ENCODE peak calls at places on chromosomes 6 and 20, in five cellular contexts. One of them, this sample, is unnamed.

GRCh38 chr6:170101281-170102035 is 189.4 kb downstream of the DLL1 start:
- DNase-seq in A549: no peak
- DNase-seq in suprapubic skin: peak
- DNase-seq in IMR-90: no peak
- DNase-seq in transverse colon: peak
- DNase-seq in this sample: no peak

GRCh38 chr6:138722425-138723371 is 50.9 kb upstream of the CCDC28A start:
- DNase-seq in A549: no peak
- DNase-seq in transverse colon: no peak
- DNase-seq in suprapubic skin: no peak
- DNase-seq in IMR-90: peak
- DNase-seq in this sample: no peak

GRCh38 chr6:70124882-70125535 is 177.9 kb downstream of the COL9A1 start:
- DNase-seq in suprapubic skin: no peak
- DNase-seq in transverse colon: peak
- DNase-seq in A549: no peak
- DNase-seq in IMR-90: peak
- DNase-seq in this sample: no peak

GRCh38 chr20:52267418-52267817 is 75.8 kb upstream of the ZFP64 start:
- DNase-seq in suprapubic skin: no peak
- DNase-seq in A549: no peak
- DNase-seq in transverse colon: no peak
- DNase-seq in IMR-90: no peak
- DNase-seq in this sample: no peak

GRCh38 chr6:87174078-87174579 is 18.8 kb downstream of the ZNF292 start:
- DNase-seq in transverse colon: no peak
- DNase-seq in A549: no peak
- DNase-seq in IMR-90: no peak
- DNase-seq in suprapubic skin: no peak
- DNase-seq in this sample: no peak

GRCh38 chr6:158029668-158030230 is 48.1 kb downstream of the SYNJ2 start:
- DNase-seq in suprapubic skin: no peak
- DNase-seq in IMR-90: no peak
- DNase-seq in transverse colon: no peak
- DNase-seq in A549: no peak
- DNase-seq in this sample: no peak

GRCh38 chr6:62652692-62653328 is 366.8 kb upstream of the KHDRBS2 start:
- DNase-seq in suprapubic skin: no peak
- DNase-seq in A549: no peak
- DNase-seq in IMR-90: peak
- DNase-seq in transverse colon: no peak
- DNase-seq in this sample: peak

GRCh38 chr6:88662163-88662580 is 301.2 kb downstream of the RNGTT start:
- DNase-seq in transverse colon: no peak
- DNase-seq in A549: no peak
- DNase-seq in suprapubic skin: no peak
- DNase-seq in IMR-90: no peak
- DNase-seq in this sample: no peak

GRCh38 chr6:89940225-89941027 is 46.2 kb downstream of the GJA10 start:
- DNase-seq in IMR-90: peak
- DNase-seq in transverse colon: peak
- DNase-seq in suprapubic skin: no peak
- DNase-seq in A549: peak
- DNase-seq in this sample: peak

GRCh38 chr6:8245736-8246135 is 143.4 kb upstream of the EEF1E1 start:
- DNase-seq in suprapubic skin: no peak
- DNase-seq in transverse colon: no peak
- DNase-seq in A549: no peak
- DNase-seq in IMR-90: no peak
- DNase-seq in this sample: no peak

GRCh38 chr6:22141271-22141745 is 155.5 kb downstream of the PRL start:
- DNase-seq in IMR-90: peak
- DNase-seq in suprapubic skin: no peak
- DNase-seq in transverse colon: no peak
- DNase-seq in A549: no peak
- DNase-seq in this sample: no peak

GRCh38 chr6:106134087-106134770 is 48.1 kb downstream of the PRDM1 start:
- DNase-seq in A549: no peak
- DNase-seq in transverse colon: peak
- DNase-seq in IMR-90: no peak
- DNase-seq in suprapubic skin: no peak
- DNase-seq in this sample: no peak

GRCh38 chr6:167650730-167651129 is 176.0 kb upstream of the AFDN start:
- DNase-seq in transverse colon: no peak
- DNase-seq in A549: no peak
- DNase-seq in IMR-90: no peak
- DNase-seq in suprapubic skin: no peak
- DNase-seq in this sample: no peak

GRCh38 chr6:154690857-154691256 is 42.4 kb upstream of the SCAF8 start:
- DNase-seq in suprapubic skin: no peak
- DNase-seq in IMR-90: no peak
- DNase-seq in A549: no peak
- DNase-seq in transverse colon: no peak
- DNase-seq in this sample: no peak

GRCh38 chr6:158499601-158500000 is 60.3 kb upstream of the TMEM181 start:
- DNase-seq in IMR-90: no peak
- DNase-seq in suprapubic skin: no peak
- DNase-seq in transverse colon: no peak
- DNase-seq in A549: no peak
- DNase-seq in this sample: no peak

DNA sequence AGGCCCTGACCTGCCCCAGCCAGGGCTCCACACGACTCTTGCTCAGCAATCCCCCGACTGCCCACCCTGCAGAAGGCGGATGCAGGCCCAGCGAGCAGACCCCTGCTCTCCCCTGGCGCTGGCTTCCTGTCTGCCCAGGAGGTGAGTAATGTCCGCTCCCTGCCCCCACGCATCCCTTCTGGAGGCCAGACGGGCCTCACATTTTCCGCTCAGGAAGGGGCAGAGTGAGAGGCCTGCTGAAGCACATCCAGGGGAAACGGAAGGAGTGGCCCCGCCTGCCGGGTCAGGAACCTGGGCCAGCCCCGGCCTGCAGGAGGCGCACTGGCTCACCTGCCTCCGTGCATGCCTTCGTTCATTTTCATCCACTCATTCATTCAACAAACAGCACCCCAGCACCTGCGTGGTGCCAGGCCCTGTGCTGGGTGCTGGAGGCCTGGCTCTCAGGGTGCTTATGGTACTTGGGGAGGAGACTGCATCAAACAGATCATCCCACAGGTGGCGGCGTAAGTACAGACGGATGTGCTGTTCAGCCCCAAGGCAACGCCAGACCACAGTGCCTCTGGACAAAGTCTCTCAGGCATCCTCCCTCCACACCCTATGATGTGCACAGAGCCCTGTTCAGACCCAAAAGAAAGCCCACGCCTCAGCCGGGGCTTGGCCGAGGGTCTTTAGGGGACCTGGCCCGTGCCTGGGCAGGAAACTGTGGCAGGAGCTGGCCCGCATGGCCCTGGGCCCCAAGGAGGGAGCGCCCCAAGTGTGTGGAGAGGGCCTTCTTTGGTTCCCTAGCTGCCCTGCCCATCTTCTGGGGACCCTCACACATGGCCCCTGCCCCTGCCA is 112.1 kb downstream of the ASXL1 start:
- DNase-seq in IMR-90: peak
- DNase-seq in A549: peak
- DNase-seq in transverse colon: peak
- DNase-seq in suprapubic skin: no peak
- DNase-seq in this sample: peak
- TF ChIP-seq POLR2A in IMR-90: no peak
- TF ChIP-seq POLR2A in A549: no peak
- TF ChIP-seq POLR2A in transverse colon: no peak
- TF ChIP-seq POLR2A in suprapubic skin: no peak
- TF ChIP-seq POLR2A in this sample: no peak

GRCh38 chr6:28141500-28142329 is at the start of gene ZKSCAN8:
- DNase-seq in A549: peak
- DNase-seq in transverse colon: peak
- DNase-seq in IMR-90: peak
- DNase-seq in suprapubic skin: peak
- DNase-seq in this sample: peak
- TF ChIP-seq POLR2A in A549: peak
- TF ChIP-seq POLR2A in transverse colon: peak
- TF ChIP-seq POLR2A in IMR-90: peak
- TF ChIP-seq POLR2A in suprapubic skin: no peak
- TF ChIP-seq POLR2A in this sample: peak

DNA sequence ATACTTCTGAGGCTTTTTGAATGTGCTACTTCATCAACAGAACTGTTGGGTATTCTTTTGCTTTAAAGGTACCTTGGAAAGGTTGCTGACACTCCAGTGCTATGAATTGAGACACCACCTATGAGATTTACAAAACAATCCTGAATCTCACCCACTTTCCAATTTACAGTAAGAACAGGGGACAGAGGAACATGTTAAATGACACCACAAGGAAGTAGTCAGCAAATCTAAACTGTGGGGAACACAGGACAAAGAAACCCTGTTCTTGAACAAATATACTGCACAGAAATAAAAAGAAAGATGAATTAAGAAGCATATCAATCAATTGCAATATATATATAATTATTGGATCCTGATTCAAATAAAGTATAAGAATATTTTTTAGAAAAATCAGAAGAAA is 216.7 kb upstream of the ARID1B start:
- DNase-seq in transverse colon: no peak
- DNase-seq in A549: no peak
- DNase-seq in suprapubic skin: no peak
- DNase-seq in IMR-90: no peak
- DNase-seq in this sample: no peak
- TF ChIP-seq POLR2A in transverse colon: no peak
- TF ChIP-seq POLR2A in A549: no peak
- TF ChIP-seq POLR2A in suprapubic skin: no peak
- TF ChIP-seq POLR2A in IMR-90: no peak
- TF ChIP-seq POLR2A in this sample: no peak

GRCh38 chr20:64037498-64038213 is 1.7 kb downstream of the C20orf204 start:
- DNase-seq in A549: no peak
- DNase-seq in suprapubic skin: no peak
- DNase-seq in IMR-90: no peak
- DNase-seq in transverse colon: no peak
- DNase-seq in this sample: peak
- TF ChIP-seq POLR2A in A549: no peak
- TF ChIP-seq POLR2A in suprapubic skin: no peak
- TF ChIP-seq POLR2A in IMR-90: no peak
- TF ChIP-seq POLR2A in transverse colon: no peak
- TF ChIP-seq POLR2A in this sample: no peak

This sample was measured in erythroblast.